ENCODE peak calls at places on chromosomes 11 and 22, in five cellular contexts. One of them, this sample, is unnamed.

GRCh38 chr11:63534895-63535461 is 1.6 kb upstream of the PLAAT4 start:
- DNase-seq in astrocyte: no peak
- DNase-seq in fibroblast of lung: no peak
- DNase-seq in IMR-90: no peak
- DNase-seq in K562: peak; percentile 55
- DNase-seq in this sample: no peak

GRCh38 chr11:57345555-57346151 is 7.5 kb downstream of the P2RX3 start:
- DNase-seq in astrocyte: peak; percentile 18
- DNase-seq in fibroblast of lung: peak; percentile 44
- DNase-seq in IMR-90: peak; percentile 64
- DNase-seq in K562: peak; percentile 87
- DNase-seq in this sample: peak; percentile 94

GRCh38 chr22:50169181-50169759 is 1.3 kb upstream of the PANX2 start:
- DNase-seq in IMR-90: no peak
- DNase-seq in K562: no peak
- DNase-seq in astrocyte: no peak
- DNase-seq in fibroblast of lung: no peak
- DNase-seq in this sample: no peak

GRCh38 chr11:36452231-36452630 is 57.8 kb downstream of the TRAF6 start:
- DNase-seq in astrocyte: peak; percentile 65
- DNase-seq in fibroblast of lung: peak; percentile 77
- DNase-seq in K562: no peak
- DNase-seq in IMR-90: peak; percentile 32
- DNase-seq in this sample: no peak

GRCh38 chr11:94449029-94449428 is 44.6 kb downstream of the MRE11 start:
- DNase-seq in IMR-90: no peak
- DNase-seq in K562: no peak
- DNase-seq in astrocyte: no peak
- DNase-seq in fibroblast of lung: no peak
- DNase-seq in this sample: no peak

GRCh38 chr22:49011379-49011768 is 816.3 kb downstream of the BRD1 start:
- DNase-seq in IMR-90: no peak
- DNase-seq in K562: no peak
- DNase-seq in fibroblast of lung: no peak
- DNase-seq in astrocyte: no peak
- DNase-seq in this sample: no peak

GRCh38 chr22:50157976-50158375 is 12.6 kb upstream of the PANX2 start:
- DNase-seq in astrocyte: no peak
- DNase-seq in IMR-90: no peak
- DNase-seq in fibroblast of lung: no peak
- DNase-seq in K562: no peak
- DNase-seq in this sample: no peak

GRCh38 chr11:47523491-47524199 is 29.3 kb downstream of the CELF1 start:
- DNase-seq in astrocyte: peak; percentile 75
- DNase-seq in fibroblast of lung: peak; percentile 83
- DNase-seq in K562: peak; percentile 77
- DNase-seq in IMR-90: peak; percentile 87
- DNase-seq in this sample: peak; percentile 74

GRCh38 chr11:112878228-112878627 is 83.0 kb upstream of the NCAM1 start:
- DNase-seq in IMR-90: no peak
- DNase-seq in K562: no peak
- DNase-seq in fibroblast of lung: no peak
- DNase-seq in astrocyte: no peak
- DNase-seq in this sample: no peak

GRCh38 chr11:129881570-129882170 is 13.7 kb downstream of the NFRKB start:
- DNase-seq in IMR-90: peak; percentile 21
- DNase-seq in astrocyte: no peak
- DNase-seq in fibroblast of lung: peak; percentile 20
- DNase-seq in K562: peak; percentile 36
- DNase-seq in this sample: peak; percentile 74

GRCh38 chr11:86954288-86955110 is 696 bp downstream of the FZD4 start:
- DNase-seq in K562: peak; percentile 32
- DNase-seq in IMR-90: no peak
- DNase-seq in fibroblast of lung: no peak
- DNase-seq in astrocyte: no peak
- DNase-seq in this sample: no peak

GRCh38 chr22:43109511-43109910 is 1.0 kb upstream of the BIK start:
- DNase-seq in fibroblast of lung: no peak
- DNase-seq in astrocyte: no peak
- DNase-seq in IMR-90: no peak
- DNase-seq in K562: no peak
- DNase-seq in this sample: no peak

GRCh38 chr11:76657824-76658170 is 12.8 kb downstream of the LRRC32 start:
- DNase-seq in K562: no peak
- DNase-seq in fibroblast of lung: no peak
- DNase-seq in astrocyte: no peak
- DNase-seq in IMR-90: no peak
- DNase-seq in this sample: no peak

GRCh38 chr22:36510966-36511881 is 4.4 kb upstream of the FOXRED2 start:
- DNase-seq in IMR-90: peak; percentile 51
- DNase-seq in fibroblast of lung: peak; percentile 44
- DNase-seq in K562: peak; percentile 56
- DNase-seq in astrocyte: peak; percentile 23
- DNase-seq in this sample: peak; percentile 42

GRCh38 chr11:26297179-26297970 is 34.6 kb upstream of the ANO3 start:
- DNase-seq in fibroblast of lung: peak; percentile 84
- DNase-seq in IMR-90: peak; percentile 75
- DNase-seq in astrocyte: peak; percentile 81
- DNase-seq in K562: peak; percentile 29
- DNase-seq in this sample: peak; percentile 64

GRCh38 chr22:17785185-17786184 is 11.2 kb upstream of the BID start:
- DNase-seq in IMR-90: no peak
- DNase-seq in K562: peak; percentile 91
- DNase-seq in astrocyte: no peak
- DNase-seq in fibroblast of lung: no peak
- DNase-seq in this sample: peak; percentile 70

GRCh38 chr11:64276653-64277431 is 7.6 kb downstream of the BAD start:
- DNase-seq in K562: no peak
- DNase-seq in astrocyte: peak; percentile 30
- DNase-seq in IMR-90: no peak
- DNase-seq in fibroblast of lung: peak; percentile 55
- DNase-seq in this sample: peak; percentile 91

GRCh38 chr11:11580831-11581492 is 40.8 kb downstream of the GALNT18 start:
- DNase-seq in fibroblast of lung: no peak
- DNase-seq in astrocyte: no peak
- DNase-seq in K562: no peak
- DNase-seq in IMR-90: no peak
- DNase-seq in this sample: no peak

GRCh38 chr22:28351585-28351984 is 328.1 kb downstream of the TTC28 start:
- DNase-seq in fibroblast of lung: no peak
- DNase-seq in astrocyte: no peak
- DNase-seq in K562: no peak
- DNase-seq in IMR-90: no peak
- DNase-seq in this sample: no peak

GRCh38 chr22:28141614-28142013 is 222.6 kb upstream of the PITPNB start:
- DNase-seq in fibroblast of lung: peak; percentile 92
- DNase-seq in K562: no peak
- DNase-seq in IMR-90: peak; percentile 77
- DNase-seq in astrocyte: peak; percentile 91
- DNase-seq in this sample: peak; percentile 8

GRCh38 chr11:35943761-35944502 is at the start of gene LDLRAD3:
- DNase-seq in astrocyte: peak; percentile 77
- DNase-seq in K562: peak; percentile 79
- DNase-seq in IMR-90: peak; percentile 82
- DNase-seq in fibroblast of lung: peak; percentile 87
- DNase-seq in this sample: peak; percentile 70

GRCh38 chr11:29957406-29957805 is 59.4 kb downstream of the KCNA4 start:
- DNase-seq in K562: no peak
- DNase-seq in IMR-90: no peak
- DNase-seq in fibroblast of lung: no peak
- DNase-seq in astrocyte: no peak
- DNase-seq in this sample: no peak

GRCh38 chr11:19753451-19754041 is 40.9 kb downstream of the NAV2 start:
- DNase-seq in astrocyte: peak; percentile 50
- DNase-seq in IMR-90: peak; percentile 38
- DNase-seq in K562: no peak
- DNase-seq in fibroblast of lung: peak; percentile 69
- DNase-seq in this sample: peak; percentile 25

GRCh38 chr11:18394928-18395734 is 768 bp downstream of the LDHA start:
- DNase-seq in astrocyte: peak; percentile 7
- DNase-seq in IMR-90: peak; percentile 3
- DNase-seq in K562: peak; percentile 47
- DNase-seq in fibroblast of lung: peak; percentile 15
- DNase-seq in this sample: no peak

GRCh38 chr22:28846994-28847393 is 36.4 kb upstream of the ZNRF3 start:
- DNase-seq in IMR-90: no peak
- DNase-seq in K562: no peak
- DNase-seq in astrocyte: no peak
- DNase-seq in fibroblast of lung: no peak
- DNase-seq in this sample: no peak

GRCh38 chr11:128208329-128209220 is 378.8 kb downstream of the ETS1 start:
- DNase-seq in astrocyte: peak; percentile 97
- DNase-seq in fibroblast of lung: peak; percentile 98
- DNase-seq in IMR-90: peak; percentile 93
- DNase-seq in K562: no peak
- DNase-seq in this sample: peak; percentile 99

GRCh38 chr22:48372395-48372794 is 1455.3 kb downstream of the BRD1 start:
- DNase-seq in IMR-90: no peak
- DNase-seq in fibroblast of lung: no peak
- DNase-seq in astrocyte: no peak
- DNase-seq in K562: no peak
- DNase-seq in this sample: no peak

GRCh38 chr11:19073454-19074415 is 13.2 kb upstream of the MRGPRX2 start:
- DNase-seq in IMR-90: no peak
- DNase-seq in astrocyte: no peak
- DNase-seq in K562: no peak
- DNase-seq in fibroblast of lung: no peak
- DNase-seq in this sample: no peak

GRCh38 chr11:23976776-23977380 is 520.0 kb upstream of the LUZP2 start:
- DNase-seq in astrocyte: peak; percentile 56
- DNase-seq in IMR-90: peak; percentile 70
- DNase-seq in fibroblast of lung: peak; percentile 64
- DNase-seq in K562: no peak
- DNase-seq in this sample: no peak

GRCh38 chr22:34454598-34454997 is 534.3 kb upstream of the LARGE1 start:
- DNase-seq in IMR-90: no peak
- DNase-seq in K562: no peak
- DNase-seq in astrocyte: no peak
- DNase-seq in fibroblast of lung: no peak
- DNase-seq in this sample: no peak

GRCh38 chr22:37601540-37602442 is 6.8 kb upstream of the GGA1 start:
- DNase-seq in K562: peak; percentile 81
- DNase-seq in IMR-90: peak; percentile 33
- DNase-seq in fibroblast of lung: peak; percentile 67
- DNase-seq in astrocyte: peak; percentile 61
- DNase-seq in this sample: peak; percentile 62

GRCh38 chr11:39346043-39346442 is 2113.4 kb downstream of the LRRC4C start:
- DNase-seq in fibroblast of lung: no peak
- DNase-seq in IMR-90: no peak
- DNase-seq in K562: no peak
- DNase-seq in astrocyte: no peak
- DNase-seq in this sample: no peak

GRCh38 chr22:48944756-48945620 is 882.7 kb downstream of the BRD1 start:
- DNase-seq in IMR-90: no peak
- DNase-seq in K562: no peak
- DNase-seq in fibroblast of lung: no peak
- DNase-seq in astrocyte: no peak
- DNase-seq in this sample: no peak

GRCh38 chr22:39392341-39392948 is 7.1 kb upstream of the TAB1 start:
- DNase-seq in K562: no peak
- DNase-seq in astrocyte: no peak
- DNase-seq in IMR-90: no peak
- DNase-seq in fibroblast of lung: no peak
- DNase-seq in this sample: no peak

DNA sequence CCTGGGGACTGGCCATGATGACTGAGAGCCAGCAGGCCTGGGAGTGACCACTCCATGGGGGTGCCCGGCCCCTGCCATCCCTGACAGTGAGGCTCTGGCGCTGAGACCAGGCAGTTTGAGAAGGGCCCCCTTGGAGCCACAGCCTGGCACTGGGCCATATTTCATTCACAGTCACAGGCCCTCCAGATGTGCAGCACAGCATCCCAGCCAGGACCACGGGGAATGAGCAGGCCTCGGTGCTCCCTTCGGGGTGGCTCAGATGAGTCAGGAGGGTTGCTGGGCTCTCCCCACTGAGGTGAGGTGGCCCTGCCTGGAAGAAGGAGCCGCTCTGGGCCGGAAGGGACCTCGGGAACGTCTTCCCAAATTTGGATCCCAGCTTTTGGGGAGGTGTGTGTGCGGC is 53.0 kb downstream of the GRAMD4 start:
- DNase-seq in fibroblast of lung: no peak
- DNase-seq in astrocyte: no peak
- DNase-seq in IMR-90: no peak
- DNase-seq in K562: no peak
- DNase-seq in this sample: no peak
- H4K20me1 ChIP-seq in fibroblast of lung: no peaks in the 10 kb centered on the region
- H4K20me1 ChIP-seq in astrocyte: no peaks in the 10 kb centered on the region
- H4K20me1 ChIP-seq in IMR-90: no peaks in the 10 kb centered on the region
- H4K20me1 ChIP-seq in K562: no peaks in the 10 kb centered on the region
- H4K20me1 ChIP-seq in this sample: no peaks in the 10 kb centered on the region

GRCh38 chr11:72012897-72013721 is 14.4 kb downstream of the IL18BP start:
- DNase-seq in K562: no peak
- DNase-seq in fibroblast of lung: peak; percentile 93
- DNase-seq in IMR-90: peak; percentile 17
- DNase-seq in astrocyte: peak; percentile 91
- DNase-seq in this sample: peak; percentile 39
- H4K20me1 ChIP-seq in K562: peaks cover 5% of the 10 kb centered on the region
- H4K20me1 ChIP-seq in fibroblast of lung: no peaks in the 10 kb centered on the region
- H4K20me1 ChIP-seq in IMR-90: peaks cover 42% of the 10 kb centered on the region
- H4K20me1 ChIP-seq in astrocyte: peaks cover 79% of the 10 kb centered on the region
- H4K20me1 ChIP-seq in this sample: no peaks in the 10 kb centered on the region

GRCh38 chr11:83158965-83159900 is 2.3 kb downstream of the PCF11 start:
- DNase-seq in fibroblast of lung: no peak
- DNase-seq in astrocyte: no peak
- DNase-seq in IMR-90: no peak
- DNase-seq in K562: no peak
- DNase-seq in this sample: no peak
- H4K20me1 ChIP-seq in fibroblast of lung: peaks cover 13% of the 10 kb centered on the region
- H4K20me1 ChIP-seq in astrocyte: peaks cover 65% of the 10 kb centered on the region
- H4K20me1 ChIP-seq in IMR-90: peaks cover 51% of the 10 kb centered on the region
- H4K20me1 ChIP-seq in K562: peaks cover 26% of the 10 kb centered on the region
- H4K20me1 ChIP-seq in this sample: peaks cover 50% of the 10 kb centered on the region

DNA sequence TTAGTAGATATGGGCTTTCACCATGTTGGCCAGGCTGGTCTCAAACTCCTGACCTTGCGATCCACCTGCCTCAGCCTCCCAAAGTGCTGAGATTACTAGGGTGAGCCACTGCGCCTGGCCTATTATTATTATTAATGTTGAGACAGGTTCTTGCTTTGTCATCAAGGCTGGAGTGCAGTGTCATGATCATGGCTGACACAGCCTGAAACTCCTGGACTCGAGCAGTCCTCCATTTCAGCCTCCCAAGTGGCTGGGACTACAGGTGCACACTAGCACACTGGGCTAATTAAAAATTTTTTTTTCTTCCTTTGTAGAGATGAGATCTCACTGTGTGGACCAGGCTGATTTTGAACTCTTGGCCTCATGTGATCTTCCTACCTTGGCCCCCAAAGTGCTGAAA is 102.0 kb downstream of the STIM1 start:
- DNase-seq in K562: peak; percentile 36
- DNase-seq in IMR-90: no peak
- DNase-seq in astrocyte: no peak
- DNase-seq in fibroblast of lung: no peak
- DNase-seq in this sample: no peak
- H4K20me1 ChIP-seq in K562: no peaks in the 10 kb centered on the region
- H4K20me1 ChIP-seq in IMR-90: no peaks in the 10 kb centered on the region
- H4K20me1 ChIP-seq in astrocyte: no peaks in the 10 kb centered on the region
- H4K20me1 ChIP-seq in fibroblast of lung: no peaks in the 10 kb centered on the region
- H4K20me1 ChIP-seq in this sample: no peaks in the 10 kb centered on the region